ENCODE peak calls at places on chromosomes 5 and 9, in four cellular contexts. O, T, B and D are unnamed samples. For H3K9me3, the result is how much of the 10 kb centered on the place peaks cover.

GRCh38 chr5:139180850-139181785 is 17.1 kb downstream of the SIL1 start:
- DNase-seq in O (no peak), B (no peak), T (no peak), D (no peak)

GRCh38 chr9:132878695-132879064 is at the start of gene SPACA9:
- DNase-seq in T (peak), O (peak), B (no peak), D (peak)

GRCh38 chr9:74645007-74645639 is 148.0 kb downstream of the RORB start:
- DNase-seq in B (peak), T (no peak), O (peak), D (peak)

GRCh38 chr9:764105-764524 is 77.4 kb upstream of the DMRT1 start:
- DNase-seq in B (peak), O (peak), T (peak), D (peak)

GRCh38 chr9:2234371-2234893 is 219.3 kb downstream of the SMARCA2 start:
- DNase-seq in B (no peak), O (no peak), T (peak), D (peak)

GRCh38 chr5:912356-913091 is 19.8 kb downstream of the TRIP13 start:
- DNase-seq in O (no peak), B (peak), T (peak), D (peak)

GRCh38 chr9:107693620-107694326 is 204.2 kb upstream of the KLF4 start:
- DNase-seq in T (peak), B (no peak), O (no peak), D (no peak)

GRCh38 chr5:153960269-153961215 is 78.2 kb downstream of the FAM114A2 start:
- DNase-seq in B (no peak), T (no peak), O (no peak), D (no peak)

GRCh38 chr9:1939926-1940368 is 75.2 kb upstream of the SMARCA2 start:
- DNase-seq in T (peak), O (peak), B (peak), D (peak)

GRCh38 chr9:95515272-95516113 is 1.3 kb downstream of the PTCH1 start:
- DNase-seq in B (no peak), O (peak), T (no peak), D (no peak)

GRCh38 chr5:1130218-1130946 is 18.5 kb upstream of the SLC12A7 start:
- DNase-seq in B (no peak), T (no peak), O (no peak), D (no peak)

GRCh38 chr5:32390819-32391591 is 53.5 kb downstream of the ZFR start:
- DNase-seq in B (no peak), T (peak), O (peak), D (no peak)

GRCh38 chr5:121630402-121630801 is 221.3 kb upstream of the FTMT start:
- DNase-seq in O (peak), B (no peak), T (peak), D (no peak)

GRCh38 chr5:127398508-127398907 is 107.9 kb downstream of the MEGF10 start:
- DNase-seq in T (no peak), O (no peak), B (no peak), D (no peak)

GRCh38 chr5:119076080-119076479 is 5.2 kb downstream of the DMXL1 start:
- DNase-seq in B (no peak), T (no peak), O (no peak), D (no peak)

GRCh38 chr9:97307091-97307490 is 368 bp upstream of the CCDC180 start:
- DNase-seq in B (no peak), O (peak), T (peak), D (no peak)

GRCh38 chr5:94188725-94189124 is 429.7 kb downstream of the KIAA0825 start:
- DNase-seq in O (no peak), B (no peak), T (no peak), D (no peak)

GRCh38 chr5:56543431-56544385 is 271.6 kb upstream of the MAP3K1 start:
- DNase-seq in B (peak), T (peak), O (no peak), D (no peak)

GRCh38 chr9:127167560-127168326 is 45.3 kb upstream of the ANGPTL2 start:
- DNase-seq in B (no peak), O (no peak), T (no peak), D (no peak)

GRCh38 chr5:82295144-82295543 is 17.0 kb upstream of the RPS23 start:
- DNase-seq in O (peak), B (no peak), T (peak), D (no peak)

DNA sequence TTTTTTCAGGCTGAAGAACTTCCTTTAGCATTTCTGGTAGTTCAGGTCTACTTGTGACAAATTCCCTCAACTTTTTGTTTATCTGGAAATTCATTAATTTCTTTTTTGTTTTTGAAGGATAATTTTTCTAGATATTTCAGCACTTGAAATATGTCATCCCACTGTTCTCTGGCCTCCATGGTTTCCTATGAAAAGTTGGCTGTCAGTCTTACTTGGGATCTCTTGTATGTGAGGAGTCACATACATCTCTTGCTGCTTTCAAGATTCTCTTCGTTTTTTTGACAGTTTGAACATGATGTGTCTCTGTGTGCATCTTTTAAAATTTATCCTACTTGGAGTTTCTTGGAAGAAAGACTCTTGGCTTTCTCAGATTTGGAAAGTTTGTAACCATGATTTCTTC is 79.5 kb downstream of the RIC1 start:
- DNase-seq in B (no peak), T (no peak), O (no peak), D (no peak)
- H3K9me3 ChIP-seq in B (under half), T (under half), O (under half), D (under half)

DNA sequence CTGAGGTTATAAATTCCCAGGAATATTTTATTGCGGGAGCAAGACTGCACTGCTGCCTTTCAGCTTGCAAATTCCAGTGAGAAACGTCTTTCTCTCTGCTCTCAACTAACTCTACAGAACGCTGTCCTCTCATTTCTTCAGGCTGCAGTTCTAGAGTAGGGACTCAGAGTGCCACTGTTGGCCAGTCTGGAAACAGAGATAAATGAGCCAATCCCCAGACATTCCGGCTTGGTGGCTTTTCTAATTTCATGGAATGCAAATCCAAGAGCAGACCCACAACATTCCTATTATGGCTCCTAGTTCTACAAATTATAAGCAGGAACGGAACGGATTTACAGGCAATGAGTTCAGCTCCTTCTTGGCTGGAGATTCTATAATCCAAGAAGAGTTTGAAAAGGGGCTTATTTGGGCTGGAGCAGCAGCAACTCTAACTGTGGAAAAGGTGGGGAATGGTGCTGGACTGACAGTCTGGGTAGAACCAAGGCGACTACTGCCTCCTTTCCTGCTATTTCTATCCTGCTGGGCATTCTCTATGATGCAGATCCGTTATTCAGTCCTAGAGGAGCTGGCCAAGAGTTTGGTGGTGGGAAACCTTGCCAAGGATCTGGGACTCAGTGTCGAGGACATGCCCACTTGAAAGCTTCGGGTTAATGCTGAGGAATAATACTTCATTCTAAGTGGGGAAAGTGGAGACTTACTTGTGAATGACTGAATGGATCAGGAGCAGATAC is 9.3 kb downstream of the PCDHGA12 start:
- DNase-seq in O (no peak), B (no peak), T (no peak), D (no peak)
- H3K9me3 ChIP-seq in O (under half), B (under half), T (under half), D (under half)

DNA sequence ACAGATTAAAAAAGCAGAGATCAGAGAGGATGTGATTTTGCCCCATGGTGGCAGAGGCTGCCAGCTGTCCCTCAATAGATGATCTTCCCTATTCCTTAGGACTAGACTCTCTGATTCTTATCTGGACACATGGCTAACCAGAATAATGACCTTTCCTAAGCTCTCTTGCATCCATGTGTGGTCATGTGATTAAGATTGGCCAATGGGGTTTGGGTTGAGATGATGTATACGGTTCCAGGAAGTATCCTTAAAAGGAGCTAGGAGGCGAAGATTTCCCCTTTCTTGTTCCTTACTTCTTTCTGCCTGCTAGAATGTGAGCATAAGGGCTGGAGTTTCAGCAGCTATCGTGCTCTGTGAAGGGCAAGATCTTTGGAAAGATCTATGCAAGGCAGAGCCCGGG is 39.8 kb downstream of the FOXI1 start:
- DNase-seq in B (no peak), T (no peak), O (peak), D (peak)
- H3K9me3 ChIP-seq in B (under half), T (under half), O (under half), D (under half)

GRCh38 chr5:141272906-141273305 is 27.7 kb downstream of the PCDHB15 start:
- DNase-seq in O (peak), B (no peak), T (no peak), D (peak)
- H3K9me3 ChIP-seq in O (under half), B (half or more), T (under half), D (under half)

DNA sequence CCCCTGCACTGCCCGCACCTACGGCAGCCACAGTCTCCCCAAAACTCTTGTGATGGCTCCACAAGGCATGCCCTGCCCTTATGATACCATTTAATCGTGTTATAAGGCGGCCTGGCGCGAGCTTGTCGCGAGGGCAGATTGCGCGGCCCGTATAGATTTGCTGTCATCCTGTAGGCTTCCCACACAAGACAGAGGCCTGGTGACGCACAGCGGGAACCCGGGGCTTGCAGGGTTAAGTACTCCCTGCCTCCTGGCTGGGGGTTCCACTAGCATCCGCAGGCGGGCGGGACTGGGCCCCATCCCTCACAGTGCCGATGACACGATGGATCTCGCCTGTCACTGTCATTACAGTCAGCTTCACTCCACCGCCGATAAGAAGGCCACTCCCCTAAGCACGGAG is 364.9 kb upstream of the IRX2 start:
- DNase-seq in T (no peak), O (no peak), B (no peak), D (no peak)
- H3K9me3 ChIP-seq in T (under half), O (under half), B (under half), D (under half)

DNA sequence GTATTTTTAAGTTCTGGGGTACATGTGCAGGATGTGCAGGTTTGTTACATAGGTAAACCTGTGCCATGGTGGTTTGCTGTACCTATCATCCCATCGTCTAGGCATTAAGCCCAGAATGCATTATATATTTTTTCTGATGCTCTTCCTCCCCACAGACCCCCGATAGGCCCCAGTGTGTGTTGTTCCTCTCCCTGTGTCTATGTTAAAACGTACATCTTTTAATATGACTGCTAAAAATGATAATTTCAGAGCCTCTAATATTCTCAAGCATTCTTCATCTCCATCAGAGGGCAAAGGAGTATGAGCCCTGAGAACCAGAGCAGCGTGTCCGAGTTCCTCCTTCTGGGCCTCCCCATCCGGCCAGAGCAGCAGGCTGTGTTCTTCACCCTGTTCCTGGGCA is at the start of gene OR1J2:
- DNase-seq in B (no peak), O (no peak), T (no peak), D (no peak)
- H3K9me3 ChIP-seq in B (under half), O (under half), T (under half), D (under half)

GRCh38 chr5:17260549-17260948 is 43.1 kb downstream of the BASP1 start:
- DNase-seq in O (no peak), T (no peak), B (no peak), D (no peak)
- H3K9me3 ChIP-seq in O (under half), T (under half), B (under half), D (under half)